ENCODE peak calls at places on chromosomes 1 and 21, in nine cellular contexts. C, P, B, A, N, G, T, X and R are unnamed samples.

GRCh38 chr1:28853033-28853742 is 41.2 kb downstream of the OPRD1 start:
- DNase-seq in C (no peak), P (no peak), B (no peak), A (no peak), N (no peak), G (no peak), T (no peak), X (no peak), R (no peak)

GRCh38 chr1:37307907-37308570 is 166.3 kb upstream of the ZC3H12A start:
- DNase-seq in C (no peak), P (no peak), B (no peak), A (no peak), N (no peak), G (no peak), T (no peak), X (no peak), R (no peak)

GRCh38 chr1:225388372-225388771 is 39.5 kb downstream of the LBR start:
- DNase-seq in C (no peak), P (no peak), B (no peak), A (no peak), N (peak), G (no peak), T (no peak), X (no peak), R (no peak)

GRCh38 chr1:240650877-240651276 is 38.9 kb upstream of the GREM2 start:
- DNase-seq in C (no peak), P (no peak), B (no peak), A (no peak), N (no peak), G (no peak), T (no peak), X (no peak), R (no peak)

GRCh38 chr1:20417581-20417980 is 68.4 kb downstream of the CAMK2N1 start:
- DNase-seq in C (no peak), P (no peak), B (no peak), A (no peak), N (no peak), G (no peak), T (no peak), X (no peak), R (no peak)

GRCh38 chr1:109273570-109274288 is 9.2 kb downstream of the PSRC1 start:
- DNase-seq in C (no peak), P (no peak), B (no peak), A (no peak), N (no peak), G (no peak), T (no peak), X (no peak), R (no peak)

GRCh38 chr1:113811353-113811887 is 856 bp downstream of the RSBN1 start:
- DNase-seq in C (peak), P (peak), B (peak), A (peak), N (peak), G (peak), T (no peak), X (peak), R (no peak)

GRCh38 chr1:25468037-25468436 is 37.3 kb downstream of the MACO1 start:
- DNase-seq in C (no peak), P (peak), B (no peak), A (no peak), N (peak), G (no peak), T (no peak), X (no peak), R (peak)

GRCh38 chr1:10818262-10819197 is 22.1 kb upstream of the CASZ1 start:
- DNase-seq in C (no peak), P (no peak), B (no peak), A (no peak), N (no peak), G (no peak), T (no peak), X (no peak), R (no peak)

GRCh38 chr1:34864759-34865158 is 5.2 kb upstream of the SMIM12 start:
- DNase-seq in C (no peak), P (no peak), B (no peak), A (no peak), N (no peak), G (no peak), T (no peak), X (no peak), R (no peak)

GRCh38 chr1:67766117-67766978 is 66.9 kb downstream of the GNG12 start:
- DNase-seq in C (peak), P (peak), B (peak), A (peak), N (peak), G (peak), T (peak), X (peak), R (peak)

GRCh38 chr1:208000001-208000400 is 89.1 kb upstream of the CD34 start:
- DNase-seq in C (no peak), P (no peak), B (no peak), A (no peak), N (no peak), G (no peak), T (no peak), X (no peak), R (no peak)

GRCh38 chr1:244789276-244789580 is 46.2 kb upstream of the COX20 start:
- DNase-seq in C (no peak), P (no peak), B (no peak), A (no peak), N (no peak), G (no peak), T (no peak), X (no peak), R (no peak)

GRCh38 chr1:92698932-92699331 is 86.0 kb downstream of the EVI5 start:
- DNase-seq in C (no peak), P (no peak), B (no peak), A (no peak), N (no peak), G (no peak), T (no peak), X (no peak), R (no peak)

GRCh38 chr1:110597966-110598365 is 8.2 kb downstream of the KCNA2 start:
- DNase-seq in C (no peak), P (no peak), B (no peak), A (no peak), N (no peak), G (no peak), T (no peak), X (no peak), R (no peak)

GRCh38 chr1:9165396-9165795 is 36.5 kb upstream of the GPR157 start:
- DNase-seq in C (no peak), P (no peak), B (no peak), A (no peak), N (no peak), G (no peak), T (no peak), X (no peak), R (peak)

GRCh38 chr1:46575300-46575699 is 23.9 kb upstream of the KNCN start:
- DNase-seq in C (no peak), P (no peak), B (peak), A (no peak), N (no peak), G (no peak), T (no peak), X (no peak), R (no peak)

GRCh38 chr21:26966360-26966977 is 419 bp downstream of the ADAMTS5 start:
- DNase-seq in C (peak), P (no peak), B (no peak), A (no peak), N (no peak), G (peak), T (no peak), X (no peak), R (no peak)

GRCh38 chr1:193183019-193183643 is 3.3 kb downstream of the B3GALT2 start:
- DNase-seq in C (peak), P (no peak), B (peak), A (no peak), N (peak), G (peak), T (peak), X (peak), R (peak)